ENCODE peak calls at places on chromosomes 3 and 15, in four cellular contexts. One of them, this sample, is unnamed.

GRCh38 chr15:80087104-80087503 is 27.6 kb downstream of the ZFAND6 start:
- DNase-seq in 8988T: no peak
- DNase-seq in fibroblast of the aortic adventitia: no peak
- DNase-seq in SW480: no peak
- DNase-seq in this sample: no peak

GRCh38 chr3:50192689-50193141 is 1.3 kb downstream of the GNAT1 start:
- DNase-seq in 8988T: peak; percentile 96
- DNase-seq in SW480: peak; percentile 54
- DNase-seq in fibroblast of the aortic adventitia: peak; percentile 61
- DNase-seq in this sample: no peak

GRCh38 chr15:68187559-68187958 is 17.6 kb downstream of the CALML4 start:
- DNase-seq in 8988T: no peak
- DNase-seq in SW480: no peak
- DNase-seq in fibroblast of the aortic adventitia: peak; percentile 91
- DNase-seq in this sample: peak; percentile 80

GRCh38 chr3:23916152-23916885 is 471 bp downstream of the NKIRAS1 start:
- DNase-seq in SW480: no peak
- DNase-seq in fibroblast of the aortic adventitia: peak; percentile 33
- DNase-seq in 8988T: no peak
- DNase-seq in this sample: no peak

GRCh38 chr15:78210349-78210717 is 24.0 kb downstream of the ACSBG1 start:
- DNase-seq in fibroblast of the aortic adventitia: no peak
- DNase-seq in SW480: no peak
- DNase-seq in 8988T: no peak
- DNase-seq in this sample: no peak

GRCh38 chr15:71532994-71533393 is 277.4 kb upstream of the NR2E3 start:
- DNase-seq in 8988T: peak; percentile 13
- DNase-seq in fibroblast of the aortic adventitia: peak; percentile 49
- DNase-seq in SW480: peak; percentile 6
- DNase-seq in this sample: no peak

GRCh38 chr3:138949002-138949418 is 2.0 kb downstream of the FOXL2NB start:
- DNase-seq in SW480: no peak
- DNase-seq in 8988T: no peak
- DNase-seq in fibroblast of the aortic adventitia: no peak
- DNase-seq in this sample: no peak

GRCh38 chr15:88337993-88338392 is 81.5 kb upstream of the NTRK3 start:
- DNase-seq in SW480: peak; percentile 15
- DNase-seq in 8988T: no peak
- DNase-seq in fibroblast of the aortic adventitia: peak; percentile 20
- DNase-seq in this sample: no peak

GRCh38 chr3:535566-536416 is 339.2 kb downstream of the CHL1 start:
- DNase-seq in 8988T: no peak
- DNase-seq in fibroblast of the aortic adventitia: peak; percentile 10
- DNase-seq in SW480: no peak
- DNase-seq in this sample: no peak

GRCh38 chr3:115562636-115563267 is 60.6 kb upstream of the GAP43 start:
- DNase-seq in SW480: no peak
- DNase-seq in fibroblast of the aortic adventitia: no peak
- DNase-seq in 8988T: no peak
- DNase-seq in this sample: no peak

GRCh38 chr3:158659454-158660237 is 12.8 kb downstream of the LXN start:
- DNase-seq in SW480: peak; percentile 30
- DNase-seq in 8988T: no peak
- DNase-seq in fibroblast of the aortic adventitia: peak; percentile 86
- DNase-seq in this sample: peak; percentile 56

GRCh38 chr15:89406756-89407650 is 72.4 kb upstream of the POLG start:
- DNase-seq in 8988T: no peak
- DNase-seq in fibroblast of the aortic adventitia: no peak
- DNase-seq in SW480: no peak
- DNase-seq in this sample: no peak

GRCh38 chr15:80588801-80589200 is 106.3 kb upstream of the ABHD17C start:
- DNase-seq in SW480: no peak
- DNase-seq in fibroblast of the aortic adventitia: peak; percentile 98
- DNase-seq in 8988T: no peak
- DNase-seq in this sample: peak; percentile 22

GRCh38 chr3:171347017-171347979 is 112.9 kb downstream of the TNIK start:
- DNase-seq in SW480: no peak
- DNase-seq in 8988T: no peak
- DNase-seq in fibroblast of the aortic adventitia: peak; percentile 68
- DNase-seq in this sample: no peak

GRCh38 chr3:143697975-143698374 is 150.3 kb downstream of the SLC9A9 start:
- DNase-seq in 8988T: no peak
- DNase-seq in fibroblast of the aortic adventitia: no peak
- DNase-seq in SW480: no peak
- DNase-seq in this sample: no peak

GRCh38 chr3:74750901-74751300 is 136.4 kb upstream of the CNTN3 start:
- DNase-seq in 8988T: no peak
- DNase-seq in SW480: no peak
- DNase-seq in fibroblast of the aortic adventitia: no peak
- DNase-seq in this sample: no peak

GRCh38 chr3:112117826-112118571 is 15.0 kb downstream of the GCSAM start:
- DNase-seq in SW480: no peak
- DNase-seq in fibroblast of the aortic adventitia: no peak
- DNase-seq in 8988T: no peak
- DNase-seq in this sample: no peak

GRCh38 chr3:38222032-38222634 is 43.5 kb upstream of the SLC22A13 start:
- DNase-seq in 8988T: no peak
- DNase-seq in SW480: no peak
- DNase-seq in fibroblast of the aortic adventitia: no peak
- DNase-seq in this sample: no peak

GRCh38 chr3:61684386-61684785 is 123.0 kb downstream of the PTPRG start:
- DNase-seq in SW480: no peak
- DNase-seq in 8988T: no peak
- DNase-seq in fibroblast of the aortic adventitia: no peak
- DNase-seq in this sample: peak; percentile 62

GRCh38 chr3:62873672-62874397 is 1.4 kb downstream of the CADPS start:
- DNase-seq in 8988T: peak; percentile 70
- DNase-seq in SW480: peak; percentile 44
- DNase-seq in fibroblast of the aortic adventitia: no peak
- DNase-seq in this sample: no peak

This sample was measured in astrocyte of the cerebellum.